ENCODE peak calls at places on chromosome 2, in ten cellular contexts. I, L, K, T, A, H, R, M, B and C are unnamed samples.

GRCh38 chr2:219071189-219071816 is 10.6 kb upstream of the IHH start:
- DNase-seq in A (no peak), T (no peak), M (peak; percentile 75), L (peak; percentile 65), B (no peak), I (no peak), R (no peak), K (no peak), H (no peak), C (no peak)

GRCh38 chr2:30511122-30512083 is 64.4 kb downstream of the LCLAT1 start:
- DNase-seq in A (peak; percentile 29), I (no peak), K (no peak), L (peak; percentile 21), M (peak; percentile 46), B (no peak), H (no peak), R (peak; percentile 57), T (peak; percentile 11), C (no peak)

GRCh38 chr2:48707466-48707865 is 48.1 kb downstream of the LHCGR start:
- DNase-seq in B (no peak), T (no peak), A (no peak), K (no peak), I (no peak), R (no peak), H (no peak), L (peak; percentile 39), M (peak; percentile 70), C (no peak)

GRCh38 chr2:106269591-106270291 is 75.6 kb upstream of the UXS1 start:
- DNase-seq in T (no peak), H (no peak), A (no peak), B (peak; percentile 15), L (no peak), M (peak; percentile 86), K (no peak), R (peak; percentile 28), I (no peak), C (no peak)

GRCh38 chr2:204730588-204730987 is 185.3 kb downstream of the PARD3B start:
- DNase-seq in L (no peak), I (no peak), K (no peak), A (no peak), M (no peak), B (no peak), R (no peak), H (no peak), T (no peak), C (no peak)

GRCh38 chr2:163888591-163888990 is 152.8 kb upstream of the FIGN start:
- DNase-seq in T (no peak), L (no peak), M (no peak), R (no peak), H (no peak), K (no peak), I (no peak), A (no peak), B (no peak), C (no peak)

GRCh38 chr2:118440699-118441098 is 352.4 kb downstream of the INSIG2 start:
- DNase-seq in A (no peak), H (no peak), B (no peak), M (no peak), L (no peak), K (no peak), R (no peak), I (no peak), T (no peak), C (no peak)

GRCh38 chr2:4962419-4962818 is 729.8 kb upstream of the SOX11 start:
- DNase-seq in I (no peak), M (no peak), H (no peak), K (no peak), R (no peak), T (no peak), A (no peak), L (no peak), B (no peak), C (no peak)

GRCh38 chr2:49770919-49771318 is 616.6 kb upstream of the FSHR start:
- DNase-seq in R (no peak), A (peak; percentile 83), H (no peak), T (peak; percentile 72), B (no peak), M (no peak), I (peak; percentile 63), K (no peak), L (peak; percentile 75), C (no peak)

GRCh38 chr2:44470151-44470550 is 108.4 kb downstream of the CAMKMT start:
- DNase-seq in R (no peak), M (no peak), K (no peak), I (peak; percentile 75), A (no peak), B (no peak), L (no peak), H (no peak), T (peak; percentile 13), C (no peak)

GRCh38 chr2:11752906-11753305 is 6.5 kb downstream of the LPIN1 start:
- DNase-seq in M (no peak), I (no peak), K (no peak), H (no peak), T (no peak), L (no peak), B (no peak), A (no peak), R (no peak), C (no peak)

GRCh38 chr2:109173311-109174171 is 44.5 kb downstream of the SH3RF3 start:
- DNase-seq in M (no peak), T (peak; percentile 8), L (peak; percentile 48), I (no peak), A (peak; percentile 74), H (no peak), R (peak; percentile 93), B (no peak), K (no peak), C (no peak)

GRCh38 chr2:157087373-157088005 is 170.0 kb upstream of the GALNT5 start:
- DNase-seq in B (no peak), L (no peak), M (no peak), A (no peak), K (no peak), H (no peak), I (no peak), R (peak; percentile 24), T (no peak), C (no peak)

GRCh38 chr2:54636425-54637139 is 86.9 kb upstream of the EML6 start:
- DNase-seq in I (no peak), L (no peak), A (no peak), B (no peak), M (no peak), R (no peak), H (no peak), K (no peak), T (no peak), C (no peak)

GRCh38 chr2:54638103-54638502 is 85.4 kb upstream of the EML6 start:
- DNase-seq in B (no peak), I (no peak), L (no peak), T (no peak), H (no peak), M (no peak), R (no peak), K (no peak), A (no peak), C (no peak)

GRCh38 chr2:54640834-54641540 is 82.5 kb upstream of the EML6 start:
- DNase-seq in H (no peak), B (no peak), R (no peak), A (no peak), M (no peak), T (no peak), L (no peak), K (no peak), I (no peak), C (no peak)

GRCh38 chr2:54639609-54640008 is 83.9 kb upstream of the EML6 start:
- DNase-seq in L (no peak), T (no peak), K (no peak), I (no peak), H (no peak), A (no peak), M (no peak), B (no peak), R (no peak), C (no peak)

DNA sequence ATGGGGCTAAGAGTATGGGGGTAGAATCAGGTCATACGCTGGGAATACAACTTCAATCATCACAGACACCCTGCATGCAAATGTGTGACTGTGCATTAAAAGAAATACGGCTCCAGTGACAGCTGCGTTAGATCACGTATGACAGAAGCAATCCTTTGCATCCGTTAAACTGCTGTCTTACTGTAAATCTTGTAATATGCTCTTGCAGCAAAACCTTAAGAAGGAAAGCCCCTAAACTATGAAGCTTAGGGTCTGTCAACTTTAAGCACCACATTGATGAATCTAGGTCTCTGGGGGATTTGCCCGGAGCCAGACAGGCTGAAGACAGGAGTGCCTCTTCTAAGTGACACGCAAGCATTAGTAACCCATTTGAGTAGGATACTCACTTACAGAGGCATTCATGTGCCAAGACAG is 84.7 kb upstream of the EML6 start:
- DNase-seq in B (no peak), T (no peak), A (no peak), I (no peak), R (no peak), L (no peak), H (no peak), K (no peak), M (no peak), C (no peak)
- H3K4me1 ChIP-seq in B (peaks cover 10% of the 10 kb centered on the region), T (no peaks in the 10 kb centered on the region), A (no peaks in the 10 kb centered on the region), I (no peaks in the 10 kb centered on the region), R (no peaks in the 10 kb centered on the region), L (peaks cover 41% of the 10 kb centered on the region), H (peaks cover 20% of the 10 kb centered on the region), K (no peaks in the 10 kb centered on the region), M (no peaks in the 10 kb centered on the region), C (peaks cover 2% of the 10 kb centered on the region)

GRCh38 chr2:96207073-96207777 is 1.4 kb downstream of the STARD7 start:
- DNase-seq in H (no peak), L (no peak), I (no peak), K (no peak), B (no peak), T (no peak), M (no peak), R (no peak), A (no peak), C (no peak)
- H3K4me1 ChIP-seq in H (peaks cover 66% of the 10 kb centered on the region), L (peaks cover 48% of the 10 kb centered on the region), I (no peaks in the 10 kb centered on the region), K (peaks cover 47% of the 10 kb centered on the region), B (peaks cover 40% of the 10 kb centered on the region), T (peaks cover 6% of the 10 kb centered on the region), M (peaks cover 11% of the 10 kb centered on the region), R (no peaks in the 10 kb centered on the region), A (peaks cover 2% of the 10 kb centered on the region), C (peaks cover 42% of the 10 kb centered on the region)

DNA sequence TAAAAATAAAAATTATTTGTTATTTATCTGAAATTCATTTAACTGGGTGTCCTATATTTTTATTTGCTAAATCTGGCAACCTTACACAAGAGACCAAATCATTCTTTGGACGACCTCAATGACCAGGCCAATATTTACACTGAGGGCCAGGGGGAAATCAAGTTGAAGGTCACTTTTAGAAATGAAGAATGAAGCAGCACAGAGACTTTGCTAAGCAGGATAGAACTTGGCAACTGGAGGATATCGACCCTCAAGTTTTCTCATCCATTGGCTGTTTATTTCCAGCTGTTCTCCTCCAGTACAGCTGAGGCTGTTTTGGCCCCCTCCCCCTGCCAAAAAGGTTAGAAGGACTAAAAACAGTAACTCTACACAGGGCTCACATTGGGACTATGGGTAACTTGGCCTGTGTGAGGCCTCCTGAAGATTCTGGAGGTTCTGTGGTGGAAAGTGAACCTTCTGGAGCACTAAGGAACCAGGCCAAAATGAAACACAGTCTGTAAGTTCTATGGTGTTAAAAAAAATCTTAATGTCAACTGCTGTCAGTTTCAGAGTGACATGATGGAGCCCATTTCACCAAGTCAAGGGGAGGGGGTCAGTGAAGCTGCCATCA is 32.2 kb upstream of the ZFP36L2 start:
- DNase-seq in L (no peak), M (no peak), B (no peak), I (no peak), R (no peak), H (no peak), T (no peak), A (no peak), K (no peak), C (no peak)
- H3K4me1 ChIP-seq in L (peaks cover 11% of the 10 kb centered on the region), M (no peaks in the 10 kb centered on the region), B (no peaks in the 10 kb centered on the region), I (no peaks in the 10 kb centered on the region), R (no peaks in the 10 kb centered on the region), H (no peaks in the 10 kb centered on the region), T (no peaks in the 10 kb centered on the region), A (no peaks in the 10 kb centered on the region), K (no peaks in the 10 kb centered on the region), C (no peaks in the 10 kb centered on the region)

GRCh38 chr2:238893349-238894000 is 45.6 kb downstream of the TWIST2 start:
- DNase-seq in K (no peak), R (no peak), L (no peak), M (no peak), B (no peak), I (no peak), T (no peak), H (no peak), A (no peak), C (no peak)
- H3K4me1 ChIP-seq in K (peaks cover 5% of the 10 kb centered on the region), R (no peaks in the 10 kb centered on the region), L (peaks cover 17% of the 10 kb centered on the region), M (no peaks in the 10 kb centered on the region), B (no peaks in the 10 kb centered on the region), I (no peaks in the 10 kb centered on the region), T (peaks cover 36% of the 10 kb centered on the region), H (no peaks in the 10 kb centered on the region), A (peaks cover 9% of the 10 kb centered on the region), C (peaks cover 3% of the 10 kb centered on the region)